ENCODE peak calls at places on chromosome X, in five cellular contexts. B, H, M, W and E are unnamed samples.

GRCh38 chrX:63930140-63930539 is 145.1 kb upstream of the ARHGEF9 start:
- DNase-seq in M (no peak), B (no peak), H (no peak), W (no peak), E (no peak)

GRCh38 chrX:130165181-130165702 is 399 bp downstream of the AIFM1 start:
- DNase-seq in M (no peak), H (no peak), W (no peak), B (peak; percentile 62), E (no peak)

GRCh38 chrX:150049647-150050046 is 111.4 kb upstream of the EOLA2 start:
- DNase-seq in M (no peak), H (no peak), W (no peak), B (peak; percentile 41), E (no peak)

GRCh38 chrX:49308604-49309269 is 5.3 kb downstream of the GAGE10 start:
- DNase-seq in W (peak; percentile 8), M (no peak), H (no peak), B (peak; percentile 48), E (no peak)

GRCh38 chrX:74535211-74535621 is 79.2 kb downstream of the RLIM start:
- DNase-seq in B (peak; percentile 76), H (no peak), M (no peak), W (peak; percentile 67), E (no peak)

GRCh38 chrX:38641197-38641596 is 79.9 kb downstream of the TSPAN7 start:
- DNase-seq in W (no peak), M (no peak), H (no peak), B (no peak), E (no peak)

GRCh38 chrX:120310861-120311631 is at the start of gene TMEM255A:
- DNase-seq in H (no peak), B (no peak), W (peak; percentile 3), M (no peak), E (peak; percentile 15)

GRCh38 chrX:131802836-131803626 is 220.1 kb upstream of the STK26 start:
- DNase-seq in H (peak; percentile 70), B (no peak), M (no peak), W (peak; percentile 79), E (peak; percentile 47)

GRCh38 chrX:107563851-107564250 is 64.5 kb upstream of the PRPS1 start:
- DNase-seq in W (no peak), B (no peak), H (no peak), M (no peak), E (no peak)

GRCh38 chrX:13412208-13412600 is 92.4 kb upstream of the ATXN3L start:
- DNase-seq in B (no peak), W (no peak), M (no peak), H (no peak), E (no peak)

GRCh38 chrX:129540725-129541184 is 696 bp downstream of the OCRL start:
- DNase-seq in M (peak; percentile 60), H (no peak), B (peak; percentile 17), W (no peak), E (peak; percentile 51)

GRCh38 chrX:44871114-44871645 is 1.8 kb upstream of the KDM6A start:
- DNase-seq in W (no peak), M (peak; percentile 46), H (no peak), B (peak; percentile 16), E (no peak)

GRCh38 chrX:53086464-53086863 is 4.3 kb downstream of the TSPYL2 start:
- DNase-seq in M (peak; percentile 72), H (no peak), B (peak; percentile 47), W (no peak), E (peak; percentile 86)
- H3K4me3 ChIP-seq in M (no peak overlapping the region), H (no peak overlapping the region), B (no peak overlapping the region), W (no peak overlapping the region), E (no peak overlapping the region)

DNA sequence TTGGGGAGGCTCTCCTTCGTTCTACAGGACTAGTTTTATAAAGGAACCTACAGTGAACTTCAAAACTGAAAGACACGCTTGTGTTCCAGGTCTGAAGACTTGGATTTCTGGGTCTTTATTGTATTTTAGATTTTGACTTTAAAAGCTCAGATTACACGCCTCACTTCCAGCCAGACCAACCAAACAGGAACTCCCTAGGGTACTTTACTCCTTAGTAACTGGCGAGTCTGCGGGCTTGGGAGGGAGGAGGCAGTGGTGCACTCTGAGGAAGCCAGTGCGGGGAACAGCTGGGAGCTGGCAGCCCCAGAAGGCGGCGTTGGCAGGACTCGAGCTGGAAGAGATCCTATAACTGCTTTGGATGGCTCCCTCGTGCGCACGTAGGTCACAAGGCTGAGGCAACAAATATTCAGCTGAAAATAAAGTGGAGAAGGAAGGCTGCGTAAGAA is 388 bp upstream of the PHKA1 start:
- DNase-seq in H (no peak), W (peak; percentile 80), B (peak; percentile 90), M (peak; percentile 55), E (peak; percentile 71)
- H3K4me3 ChIP-seq in H (peak overlapping the region; percentile 25), W (peak overlapping the region; percentile 49), B (peak overlapping the region; percentile 37), M (peak overlapping the region; percentile 30), E (peak overlapping the region; percentile 67)

GRCh38 chrX:11336201-11336600 is 43.0 kb downstream of the AMELX start:
- DNase-seq in W (no peak), M (no peak), B (no peak), H (no peak), E (no peak)
- H3K4me3 ChIP-seq in W (no peak overlapping the region), M (no peak overlapping the region), B (no peak overlapping the region), H (no peak overlapping the region), E (no peak overlapping the region)

DNA sequence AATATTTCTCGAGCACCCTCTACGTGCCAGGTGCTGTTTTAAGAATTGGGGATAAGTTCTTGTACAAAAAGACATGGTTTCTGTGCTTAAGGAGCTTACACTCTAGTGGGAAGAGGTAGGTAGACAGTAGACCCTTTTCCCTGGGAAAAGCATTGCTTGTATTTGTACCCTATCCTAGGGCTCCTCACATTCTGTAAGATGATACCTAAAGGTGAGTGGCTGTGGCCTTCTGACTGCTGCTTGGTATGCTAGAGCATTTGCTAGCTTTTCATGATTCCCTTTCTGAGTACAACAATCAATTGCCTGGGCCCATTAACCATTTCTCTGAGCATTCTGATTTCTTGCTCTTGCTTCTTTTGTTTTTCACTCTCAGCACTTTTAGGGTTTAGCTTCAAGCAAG is 286.6 kb downstream of the ZIC3 start:
- DNase-seq in B (no peak), M (no peak), W (no peak), H (no peak), E (no peak)
- H3K4me3 ChIP-seq in B (no peak overlapping the region), M (no peak overlapping the region), W (no peak overlapping the region), H (no peak overlapping the region), E (no peak overlapping the region)

DNA sequence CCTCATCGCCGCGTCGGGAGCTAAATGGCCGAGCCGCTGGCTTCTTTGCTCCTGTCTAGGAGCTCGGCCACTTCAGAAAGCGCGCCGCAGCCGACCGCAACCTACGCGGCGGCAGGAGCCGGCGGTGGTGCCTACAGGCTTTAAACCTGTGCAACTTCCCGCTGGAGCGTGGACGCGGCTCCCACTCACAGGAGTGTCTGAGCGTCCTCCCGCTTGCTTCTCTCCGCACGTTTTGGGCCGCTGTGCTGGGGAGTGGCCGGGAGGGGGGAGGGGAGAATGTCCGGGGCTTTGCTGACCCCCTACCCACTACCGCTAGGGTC is 1.0 kb downstream of the NHSL2 start:
- DNase-seq in M (no peak), B (no peak), H (no peak), W (no peak), E (peak; percentile 17)
- H3K4me3 ChIP-seq in M (peak overlapping the region; percentile 33), B (peak overlapping the region; percentile 41), H (peak overlapping the region; percentile 37), W (peak overlapping the region; percentile 35), E (peak overlapping the region; percentile 55)

DNA sequence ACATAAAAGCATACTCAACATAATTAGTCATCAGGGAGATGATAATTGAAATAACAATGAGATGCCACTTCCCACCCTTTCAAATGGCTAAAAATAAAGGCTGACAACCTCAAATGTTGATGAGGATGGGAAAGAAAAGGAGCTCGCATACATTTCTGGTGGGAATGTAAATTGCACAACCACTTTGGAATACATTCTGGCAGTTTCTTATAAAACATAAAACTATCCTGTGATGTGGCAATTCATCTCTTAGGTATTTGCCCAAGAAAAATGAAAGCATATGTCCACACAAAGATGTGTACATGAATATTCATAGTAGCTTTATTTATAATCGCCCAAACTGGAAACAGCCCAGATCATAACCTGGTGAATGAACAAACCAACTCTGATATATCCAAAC is 682 bp upstream of the ZNF275 start:
- DNase-seq in H (no peak), B (peak; percentile 53), M (no peak), W (peak; percentile 20), E (no peak)
- H3K4me3 ChIP-seq in H (no peak overlapping the region), B (no peak overlapping the region), M (no peak overlapping the region), W (peak overlapping the region; percentile 37), E (peak overlapping the region; percentile 71)

GRCh38 chrX:77448170-77448569 is 981 bp downstream of the FGF16 start:
- DNase-seq in W (no peak), M (no peak), B (no peak), H (no peak), E (no peak)
- H3K4me3 ChIP-seq in W (no peak overlapping the region), M (no peak overlapping the region), B (no peak overlapping the region), H (no peak overlapping the region), E (peak overlapping the region; percentile 50)